ENCODE peak calls at places on chromosomes 7 and 10, in eight cellular contexts. V is ovary, G is brain microvascular endothelial cell, O is gastrocnemius medialis, P is pancreas, I is left ventricle myocardium inferior, Z is PC-9, S is GM06990. T is an unnamed sample. For H3K27me3, the result is how much of the 10 kb centered on the place peaks cover.

GRCh38 chr7:101373812-101374612 is 11.3 kb downstream of the COL26A1 start:
- DNase-seq in V (no peak), G (no peak), O (no peak), P (peak), I (no peak), Z (no peak), S (no peak), T (no peak)

GRCh38 chr7:117212969-117213877 is 109.6 kb downstream of the WNT2 start:
- DNase-seq in V (no peak), G (peak), O (no peak), P (peak), I (peak), Z (peak), S (peak), T (peak)

GRCh38 chr7:57370066-57370738 is 79.8 kb upstream of the ZNF716 start:
- DNase-seq in V (no peak), G (no peak), O (no peak), P (no peak), I (no peak), Z (no peak), S (no peak), T (no peak)

GRCh38 chr7:2360791-2361190 is 6.2 kb downstream of the EIF3B start:
- DNase-seq in V (no peak), G (no peak), O (no peak), P (no peak), I (no peak), Z (no peak), S (no peak), T (no peak)

GRCh38 chr7:45682836-45683555 is 108.8 kb downstream of the ADCY1 start:
- DNase-seq in V (no peak), G (no peak), O (no peak), P (no peak), I (no peak), Z (no peak), S (no peak), T (no peak)

GRCh38 chr7:155166673-155167370 is 96.7 kb downstream of the HTR5A start:
- DNase-seq in V (peak), G (peak), O (no peak), P (no peak), I (no peak), Z (peak), S (no peak), T (no peak)

GRCh38 chr7:2048006-2048405 is 184.7 kb downstream of the MAD1L1 start:
- DNase-seq in V (no peak), G (no peak), O (no peak), P (peak), I (no peak), Z (no peak), S (no peak), T (no peak)

GRCh38 chr7:98348726-98349474 is 52.0 kb downstream of the BAIAP2L1 start:
- DNase-seq in V (no peak), G (no peak), O (no peak), P (no peak), I (no peak), Z (peak), S (no peak), T (no peak)

GRCh38 chr7:8384901-8385300 is 48.5 kb upstream of the NXPH1 start:
- DNase-seq in V (no peak), G (no peak), O (no peak), P (no peak), I (no peak), Z (no peak), S (no peak), T (no peak)

GRCh38 chr10:18421726-18422293 is 229.6 kb downstream of the NSUN6 start:
- DNase-seq in V (no peak), G (no peak), O (no peak), P (no peak), I (no peak), Z (no peak), S (no peak), T (no peak)

GRCh38 chr10:14751576-14752330 is 22.9 kb downstream of the FAM107B start:
- DNase-seq in V (no peak), G (peak), O (peak), P (peak), I (peak), Z (no peak), S (no peak), T (peak)

GRCh38 chr10:94567714-94568520 is 22.3 kb downstream of the HELLS start:
- DNase-seq in V (no peak), G (no peak), O (no peak), P (no peak), I (no peak), Z (no peak), S (no peak), T (no peak)

GRCh38 chr10:101848408-101848807 is 4.8 kb upstream of the KCNIP2 start:
- DNase-seq in V (no peak), G (no peak), O (no peak), P (no peak), I (no peak), Z (no peak), S (no peak), T (no peak)

GRCh38 chr7:35599061-35599460 is 95.9 kb downstream of the HERPUD2 start:
- DNase-seq in V (no peak), G (no peak), O (no peak), P (no peak), I (no peak), Z (no peak), S (no peak), T (no peak)

GRCh38 chr10:78847486-78847885 is 221.3 kb upstream of the ZMIZ1 start:
- DNase-seq in V (no peak), G (no peak), O (no peak), P (no peak), I (no peak), Z (no peak), S (no peak), T (no peak)

GRCh38 chr10:78687616-78688015 is 381.1 kb upstream of the ZMIZ1 start:
- DNase-seq in V (no peak), G (no peak), O (no peak), P (no peak), I (no peak), Z (no peak), S (no peak), T (no peak)

GRCh38 chr7:37083311-37084096 is 359.2 kb upstream of the AOAH start:
- DNase-seq in V (peak), G (no peak), O (peak), P (no peak), I (peak), Z (no peak), S (no peak), T (peak)

GRCh38 chr7:97373743-97374142 is 256.2 kb downstream of the SDHAF3 start:
- DNase-seq in V (no peak), G (no peak), O (no peak), P (no peak), I (no peak), Z (no peak), S (no peak), T (no peak)

GRCh38 chr7:6306471-6306870 is 34.0 kb upstream of the CYTH3 start:
- DNase-seq in V (no peak), G (peak), O (no peak), P (no peak), I (no peak), Z (peak), S (no peak), T (no peak)

GRCh38 chr7:132402751-132403245 is 173.5 kb downstream of the PLXNA4 start:
- DNase-seq in V (peak), G (no peak), O (no peak), P (no peak), I (no peak), Z (no peak), S (no peak), T (peak)

GRCh38 chr7:34128762-34129161 is 223.4 kb downstream of the BMPER start:
- DNase-seq in V (no peak), G (peak), O (no peak), P (no peak), I (no peak), Z (no peak), S (no peak), T (no peak)

GRCh38 chr10:89347706-89348457 is 20.1 kb downstream of the IFIT3 start:
- DNase-seq in V (no peak), G (no peak), O (no peak), P (no peak), I (no peak), Z (no peak), S (peak), T (peak)

GRCh38 chr10:93850484-93851015 is 43.2 kb upstream of the SLC35G1 start:
- DNase-seq in V (no peak), G (no peak), O (no peak), P (no peak), I (no peak), Z (no peak), S (no peak), T (no peak)

GRCh38 chr10:69239816-69240434 is 19.8 kb downstream of the HKDC1 start:
- DNase-seq in V (no peak), G (no peak), O (no peak), P (no peak), I (no peak), Z (no peak), S (no peak), T (no peak)

GRCh38 chr7:7967909-7968543 is 570 bp upstream of the GLCCI1 start:
- DNase-seq in V (no peak), G (no peak), O (no peak), P (no peak), I (no peak), Z (no peak), S (no peak), T (no peak)

GRCh38 chr7:70654979-70655378 is 477.0 kb upstream of the GALNT17 start:
- DNase-seq in V (no peak), G (no peak), O (no peak), P (no peak), I (peak), Z (no peak), S (no peak), T (peak)

GRCh38 chr10:71393841-71394475 is 2.8 kb upstream of the CDH23 start:
- DNase-seq in V (no peak), G (no peak), O (no peak), P (no peak), I (no peak), Z (no peak), S (no peak), T (no peak)

GRCh38 chr7:90594791-90595317 is 1.3 kb upstream of the CDK14 start:
- DNase-seq in V (peak), G (peak), O (peak), P (no peak), I (peak), Z (peak), S (no peak), T (peak)

GRCh38 chr10:49613160-49613881 is 516 bp upstream of the CHAT start:
- DNase-seq in V (no peak), G (no peak), O (no peak), P (no peak), I (no peak), Z (no peak), S (no peak), T (no peak)
- H3K27me3 ChIP-seq in V (under half), G (half or more), O (half or more), P (under half), I (half or more), Z (under half), S (under half), T (half or more)

DNA sequence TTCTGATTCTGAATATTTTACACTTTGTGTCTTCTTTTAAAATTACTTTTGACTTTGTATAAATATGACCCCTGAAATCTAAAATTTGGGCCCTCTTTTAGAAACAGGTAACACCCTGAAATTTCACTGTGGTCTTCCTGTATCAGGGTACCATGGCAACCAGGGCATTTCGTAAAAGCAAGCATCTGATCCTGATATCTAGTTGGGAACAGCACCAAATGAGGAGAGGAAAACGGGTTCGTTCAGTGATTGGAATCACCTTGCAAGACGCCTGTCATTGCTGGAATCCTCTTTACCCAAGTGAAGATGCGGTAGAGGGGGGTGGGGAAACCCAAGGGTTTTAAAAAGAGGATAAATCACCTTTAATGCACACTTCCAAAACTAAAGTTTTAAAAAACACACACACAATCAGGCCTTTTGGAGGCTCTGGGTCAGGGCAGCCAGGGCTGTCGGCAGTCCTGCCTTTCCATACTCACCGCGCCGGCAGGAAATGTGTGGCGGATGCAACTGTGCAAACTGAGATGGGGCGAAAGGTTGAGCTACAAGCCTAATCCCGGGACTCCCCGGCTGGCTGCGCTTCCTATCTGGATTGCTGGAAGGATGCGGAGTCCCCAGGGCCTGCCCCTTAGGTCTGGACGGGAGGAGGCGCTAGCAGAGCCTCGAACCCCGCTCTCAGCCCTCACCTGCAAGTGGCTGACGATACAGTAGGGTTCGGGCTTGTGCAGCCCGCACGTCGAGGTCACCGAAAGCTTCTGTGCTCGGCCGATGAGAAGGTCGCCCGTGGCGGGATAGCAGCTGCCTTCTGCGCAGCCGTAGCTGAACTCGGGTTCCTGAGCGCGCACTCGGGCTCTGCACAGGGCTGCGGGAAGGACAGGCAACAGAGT is 1.8 kb downstream of the LAMB1 start:
- DNase-seq in V (peak), G (no peak), O (no peak), P (peak), I (peak), Z (no peak), S (no peak), T (peak)
- TF ChIP-seq CTCF in V (no peak), G (peak), O (no peak), P (no peak), I (peak), Z (no peak), S (no peak), T (peak)

DNA sequence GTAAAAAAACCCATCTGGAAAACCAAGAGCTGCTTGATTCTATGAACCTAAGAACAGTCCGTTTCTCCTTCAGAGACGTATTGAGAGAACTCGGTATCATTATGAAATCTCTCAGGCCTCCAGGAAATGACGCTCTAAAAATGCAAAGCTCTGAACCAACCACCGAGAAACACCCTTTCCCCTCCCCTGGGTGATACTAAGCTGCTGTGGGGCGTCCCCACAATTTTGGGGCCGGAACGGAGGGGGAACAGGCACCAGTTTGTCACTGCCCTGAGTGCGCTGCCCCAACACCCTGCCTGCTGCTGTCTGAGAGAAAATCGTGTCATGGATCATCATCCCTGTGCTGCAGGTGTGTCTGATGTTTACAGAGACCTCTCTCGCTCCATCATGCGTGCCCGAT is 509.5 kb downstream of the DNAJB6 start:
- DNase-seq in V (no peak), G (no peak), O (no peak), P (no peak), I (no peak), Z (no peak), S (no peak), T (no peak)
- H3K27me3 ChIP-seq in V (under half), G (under half), O (under half), P (under half), I (half or more), Z (half or more), S (under half), T (under half)

GRCh38 chr10:46033602-46034011 is 3.2 kb upstream of the NCOA4 start:
- DNase-seq in V (no peak), G (peak), O (no peak), P (no peak), I (no peak), Z (peak), S (no peak), T (no peak)

GRCh38 chr10:46028584-46029570 is 1.5 kb downstream of the NCOA4 start:
- DNase-seq in V (no peak), G (peak), O (no peak), P (no peak), I (no peak), Z (peak), S (peak), T (peak)

GRCh38 chr10:46031648-46032532 is 1.5 kb upstream of the NCOA4 start:
- DNase-seq in V (no peak), G (no peak), O (no peak), P (no peak), I (no peak), Z (no peak), S (no peak), T (no peak)

GRCh38 chr10:46026106-46026505 is 4.3 kb downstream of the NCOA4 start:
- DNase-seq in V (no peak), G (no peak), O (no peak), P (no peak), I (no peak), Z (no peak), S (no peak), T (no peak)

DNA sequence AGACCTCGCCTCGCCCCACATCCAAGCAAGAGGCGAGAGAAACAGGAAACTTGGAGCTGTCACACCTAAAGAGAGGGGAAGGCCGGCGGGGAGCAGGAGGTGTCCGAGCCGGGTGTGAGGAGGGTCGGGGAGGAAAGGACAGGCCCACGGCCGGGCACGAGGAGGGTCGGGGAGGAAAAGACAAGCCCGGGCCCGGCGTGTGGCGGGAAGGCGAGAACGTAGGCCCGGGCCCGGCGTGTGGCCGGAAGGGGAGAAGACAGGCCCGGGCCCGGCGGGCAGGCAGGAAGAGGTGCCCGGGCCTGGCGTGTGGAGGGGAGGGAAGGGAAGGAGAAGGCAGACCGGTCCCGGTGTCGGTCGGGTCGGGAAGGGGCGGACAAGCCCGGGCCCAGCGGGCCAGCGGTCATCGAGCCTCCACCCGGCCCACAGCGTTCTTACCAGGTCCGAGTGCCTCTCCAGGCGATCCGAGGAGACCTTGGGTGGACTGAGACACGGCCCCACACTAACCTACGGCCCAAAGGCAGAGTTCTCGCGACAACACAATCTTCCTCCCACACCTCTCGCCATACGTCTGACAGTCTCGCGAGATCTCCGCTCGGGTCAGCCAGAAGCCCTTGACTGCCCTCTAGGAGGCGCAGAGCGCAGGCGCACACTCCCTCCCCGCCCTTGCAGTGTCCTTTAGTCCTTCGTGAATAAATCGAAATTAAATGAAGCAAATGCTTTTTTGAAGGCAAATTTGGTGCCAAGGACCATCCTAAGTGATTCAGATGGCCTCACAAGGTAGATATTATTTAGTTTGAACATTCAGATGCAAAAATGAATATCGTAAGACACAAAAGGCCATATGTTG is at the start of gene NCOA4:
- DNase-seq in V (peak), G (peak), O (peak), P (peak), I (peak), Z (peak), S (peak), T (peak)
- TF ChIP-seq CTCF in V (peak), G (peak), O (peak), P (peak), I (peak), Z (peak), S (peak), T (peak)

T was measured in heart right ventricle.